ENCODE peak calls at places on chromosomes 1 and 21, in six cellular contexts. One of them, this sample, is unnamed.

GRCh38 chr1:12372180-12372579 is 142.3 kb downstream of the VPS13D start:
- DNase-seq in astrocyte of the spinal cord: no peak
- DNase-seq in NCI-H187: no peak
- DNase-seq in epithelial cell of esophagus: no peak
- DNase-seq in AG20443: no peak
- DNase-seq in stimulated activated CD4-positive, alpha-beta T cell treated with anti-CD3 and anti-CD28 coated beads, Interleukin-15, amount 100 ng/mL, for 1 hour: no peak
- DNase-seq in this sample: no peak

GRCh38 chr1:116874622-116875277 is 35.0 kb upstream of the PTGFRN start:
- DNase-seq in epithelial cell of esophagus: no peak
- DNase-seq in AG20443: no peak
- DNase-seq in NCI-H187: no peak
- DNase-seq in astrocyte of the spinal cord: peak; percentile 36
- DNase-seq in stimulated activated CD4-positive, alpha-beta T cell treated with anti-CD3 and anti-CD28 coated beads, Interleukin-15, amount 100 ng/mL, for 1 hour: no peak
- DNase-seq in this sample: no peak

GRCh38 chr1:85460555-85461088 is 4.3 kb downstream of the DDAH1 start:
- DNase-seq in astrocyte of the spinal cord: no peak
- DNase-seq in AG20443: no peak
- DNase-seq in epithelial cell of esophagus: peak; percentile 77
- DNase-seq in NCI-H187: no peak
- DNase-seq in stimulated activated CD4-positive, alpha-beta T cell treated with anti-CD3 and anti-CD28 coated beads, Interleukin-15, amount 100 ng/mL, for 1 hour: no peak
- DNase-seq in this sample: no peak

GRCh38 chr1:165887877-165888551 is 60.6 kb downstream of the UCK2 start:
- DNase-seq in epithelial cell of esophagus: peak; percentile 82
- DNase-seq in NCI-H187: no peak
- DNase-seq in stimulated activated CD4-positive, alpha-beta T cell treated with anti-CD3 and anti-CD28 coated beads, Interleukin-15, amount 100 ng/mL, for 1 hour: no peak
- DNase-seq in astrocyte of the spinal cord: no peak
- DNase-seq in AG20443: no peak
- DNase-seq in this sample: no peak

GRCh38 chr1:226568077-226568831 is 19.7 kb downstream of the STUM start:
- DNase-seq in NCI-H187: no peak
- DNase-seq in AG20443: peak; percentile 78
- DNase-seq in epithelial cell of esophagus: no peak
- DNase-seq in astrocyte of the spinal cord: no peak
- DNase-seq in stimulated activated CD4-positive, alpha-beta T cell treated with anti-CD3 and anti-CD28 coated beads, Interleukin-15, amount 100 ng/mL, for 1 hour: no peak
- DNase-seq in this sample: no peak

GRCh38 chr1:23589506-23589872 is 30.2 kb upstream of the ID3 start:
- DNase-seq in AG20443: no peak
- DNase-seq in epithelial cell of esophagus: no peak
- DNase-seq in astrocyte of the spinal cord: no peak
- DNase-seq in stimulated activated CD4-positive, alpha-beta T cell treated with anti-CD3 and anti-CD28 coated beads, Interleukin-15, amount 100 ng/mL, for 1 hour: no peak
- DNase-seq in NCI-H187: no peak
- DNase-seq in this sample: no peak

GRCh38 chr1:8394456-8395321 is 76.8 kb downstream of the SLC45A1 start:
- DNase-seq in astrocyte of the spinal cord: peak; percentile 93
- DNase-seq in AG20443: no peak
- DNase-seq in stimulated activated CD4-positive, alpha-beta T cell treated with anti-CD3 and anti-CD28 coated beads, Interleukin-15, amount 100 ng/mL, for 1 hour: peak; percentile 35
- DNase-seq in NCI-H187: no peak
- DNase-seq in epithelial cell of esophagus: peak; percentile 75
- DNase-seq in this sample: no peak

GRCh38 chr1:243388276-243388675 is 132.4 kb downstream of the SDCCAG8 start:
- DNase-seq in NCI-H187: no peak
- DNase-seq in AG20443: no peak
- DNase-seq in astrocyte of the spinal cord: no peak
- DNase-seq in stimulated activated CD4-positive, alpha-beta T cell treated with anti-CD3 and anti-CD28 coated beads, Interleukin-15, amount 100 ng/mL, for 1 hour: no peak
- DNase-seq in epithelial cell of esophagus: no peak
- DNase-seq in this sample: no peak

GRCh38 chr1:42943166-42943565 is 15.5 kb downstream of the SLC2A1 start:
- DNase-seq in astrocyte of the spinal cord: peak; percentile 77
- DNase-seq in stimulated activated CD4-positive, alpha-beta T cell treated with anti-CD3 and anti-CD28 coated beads, Interleukin-15, amount 100 ng/mL, for 1 hour: no peak
- DNase-seq in NCI-H187: no peak
- DNase-seq in epithelial cell of esophagus: peak; percentile 93
- DNase-seq in AG20443: no peak
- DNase-seq in this sample: peak; percentile 82

GRCh38 chr21:28427356-28428022 is 565.2 kb downstream of the LTN1 start:
- DNase-seq in NCI-H187: no peak
- DNase-seq in astrocyte of the spinal cord: peak; percentile 23
- DNase-seq in stimulated activated CD4-positive, alpha-beta T cell treated with anti-CD3 and anti-CD28 coated beads, Interleukin-15, amount 100 ng/mL, for 1 hour: no peak
- DNase-seq in epithelial cell of esophagus: peak; percentile 9
- DNase-seq in AG20443: no peak
- DNase-seq in this sample: no peak

GRCh38 chr1:156705321-156705917 is at the start of gene CRABP2:
- DNase-seq in AG20443: peak; percentile 42
- DNase-seq in epithelial cell of esophagus: peak; percentile 41
- DNase-seq in NCI-H187: peak; percentile 92
- DNase-seq in astrocyte of the spinal cord: no peak
- DNase-seq in stimulated activated CD4-positive, alpha-beta T cell treated with anti-CD3 and anti-CD28 coated beads, Interleukin-15, amount 100 ng/mL, for 1 hour: no peak
- DNase-seq in this sample: no peak

This sample was measured in coronary artery.